ENCODE peak calls at places on chromosomes 6 and 20, in nine cellular contexts. L, P, T, E, X, W, G, C and R are unnamed samples. For H3K4me1, the result is how much of the 10 kb centered on the place peaks cover.

GRCh38 chr6:90574610-90575009 is 12.3 kb downstream of the MAP3K7 start:
- DNase-seq in T (peak), E (no peak), G (no peak), X (no peak), W (peak), L (no peak), P (peak), C (no peak), R (no peak)

GRCh38 chr20:51122931-51123658 is 100.2 kb upstream of the KCNG1 start:
- DNase-seq in E (no peak), W (peak), T (no peak), G (no peak), P (no peak), C (no peak), X (no peak), L (no peak), R (no peak)

GRCh38 chr6:108876929-108877775 is 28.9 kb downstream of the ARMC2 start:
- DNase-seq in E (peak), X (peak), G (no peak), T (peak), L (peak), P (peak), W (no peak), C (no peak), R (no peak)

GRCh38 chr6:111230351-111231077 is 143.2 kb downstream of the SLC16A10 start:
- DNase-seq in L (no peak), E (no peak), X (no peak), T (peak), G (no peak), P (peak), W (no peak), C (no peak), R (no peak)

GRCh38 chr6:44166591-44167184 is 8.1 kb downstream of the CAPN11 start:
- DNase-seq in W (no peak), E (no peak), C (no peak), T (no peak), P (no peak), G (no peak), X (no peak), L (no peak), R (no peak)

GRCh38 chr6:36912583-36912982 is 26.8 kb downstream of the C6orf89 start:
- DNase-seq in P (peak), C (peak), W (peak), T (peak), E (no peak), G (peak), L (no peak), X (no peak), R (no peak)

GRCh38 chr6:139030211-139030530 is 1.6 kb downstream of the ABRACL start:
- DNase-seq in L (no peak), T (no peak), E (no peak), G (no peak), P (no peak), W (no peak), X (no peak), C (no peak), R (no peak)

GRCh38 chr20:64115171-64115911 is 8.0 kb upstream of the NPBWR2 start:
- DNase-seq in X (no peak), L (no peak), T (no peak), E (peak), C (no peak), G (peak), W (no peak), P (no peak), R (no peak)

GRCh38 chr6:98834060-98835031 is at the start of gene POU3F2:
- DNase-seq in X (peak), E (peak), W (peak), C (peak), T (peak), P (peak), G (peak), L (peak), R (peak)

GRCh38 chr20:4013041-4013440 is 2.3 kb downstream of the RNF24 start:
- DNase-seq in E (no peak), G (no peak), X (no peak), W (no peak), T (no peak), P (no peak), C (no peak), L (no peak), R (no peak)

GRCh38 chr6:128284128-128284527 is 236.3 kb downstream of the PTPRK start:
- DNase-seq in G (no peak), W (no peak), P (no peak), E (no peak), L (no peak), T (no peak), X (no peak), C (no peak), R (no peak)

GRCh38 chr6:48917233-48917632 is 545.8 kb downstream of the MMUT start:
- DNase-seq in P (no peak), L (no peak), C (no peak), E (no peak), G (no peak), X (no peak), W (no peak), T (no peak), R (no peak)

GRCh38 chr6:38367231-38367630 is 272.5 kb downstream of the BTBD9 start:
- DNase-seq in P (no peak), W (no peak), X (no peak), E (no peak), C (no peak), L (no peak), G (no peak), T (peak), R (no peak)

GRCh38 chr20:18851556-18852098 is 38.0 kb downstream of the SCP2D1 start:
- DNase-seq in G (no peak), W (no peak), L (no peak), T (no peak), P (no peak), E (no peak), X (no peak), C (no peak), R (no peak)

GRCh38 chr6:43496370-43497128 is 13.6 kb downstream of the LRRC73 start:
- DNase-seq in W (no peak), X (no peak), T (peak), P (peak), L (no peak), E (no peak), C (no peak), G (no peak), R (no peak)

GRCh38 chr6:169702640-169703246 is 817 bp downstream of the C6orf120 start:
- DNase-seq in G (peak), T (no peak), P (no peak), W (peak), X (peak), E (peak), L (no peak), C (peak), R (peak)

GRCh38 chr20:6142348-6142993 is 19.6 kb upstream of the FERMT1 start:
- DNase-seq in L (peak), E (peak), G (no peak), T (peak), W (peak), X (no peak), P (peak), C (peak), R (no peak)

GRCh38 chr20:25058797-25059486 is 1.0 kb upstream of the ACSS1 start:
- DNase-seq in L (no peak), W (peak), T (no peak), G (no peak), P (peak), E (peak), C (no peak), X (no peak), R (peak)

GRCh38 chr6:89025633-89026032 is 54.9 kb upstream of the PNRC1 start:
- DNase-seq in E (no peak), T (no peak), X (no peak), L (no peak), P (no peak), C (no peak), G (no peak), W (no peak), R (no peak)

DNA sequence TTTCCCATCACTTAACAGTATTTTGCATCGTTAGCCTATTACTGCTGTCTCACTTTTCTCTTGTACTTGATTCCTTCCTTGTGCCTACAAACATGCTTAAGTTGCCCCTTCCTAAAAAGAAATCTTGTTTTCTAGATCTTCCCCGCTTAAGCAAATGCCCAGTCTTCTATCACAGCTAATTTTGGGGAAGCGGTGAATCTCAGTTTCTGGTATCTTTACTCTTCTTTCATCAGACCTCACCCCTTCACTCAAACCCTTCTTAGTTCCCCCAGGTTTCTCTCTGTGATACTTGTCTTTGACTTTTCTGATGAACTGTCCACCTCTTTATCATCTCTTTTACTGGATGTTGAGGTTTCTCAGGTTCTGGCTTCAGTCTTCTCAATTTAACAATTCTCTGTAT is 14.2 kb downstream of the VAPB start:
- DNase-seq in W (no peak), L (no peak), P (no peak), T (no peak), E (no peak), C (no peak), X (no peak), G (no peak), R (no peak)
- H3K4me1 ChIP-seq in W (under half), L (under half), P (under half), T (under half), E (half or more), C (half or more), X (under half), G (half or more), R (under half)

GRCh38 chr20:8480597-8480996 is 348.5 kb downstream of the PLCB1 start:
- DNase-seq in C (no peak), X (no peak), W (no peak), L (no peak), T (no peak), P (no peak), E (no peak), G (no peak), R (peak)

GRCh38 chr20:8481636-8482035 is 349.6 kb downstream of the PLCB1 start:
- DNase-seq in X (no peak), G (no peak), T (peak), E (no peak), W (no peak), L (no peak), C (no peak), P (peak), R (no peak)

GRCh38 chr20:8473459-8473858 is 341.4 kb downstream of the PLCB1 start:
- DNase-seq in L (no peak), E (no peak), G (no peak), W (no peak), T (peak), P (no peak), X (no peak), C (no peak), R (no peak)

GRCh38 chr20:8474027-8474668 is 342.1 kb downstream of the PLCB1 start:
- DNase-seq in X (no peak), W (no peak), C (no peak), E (no peak), P (no peak), L (no peak), T (no peak), G (no peak), R (no peak)

GRCh38 chr20:8476023-8476422 is 344.0 kb downstream of the PLCB1 start:
- DNase-seq in T (no peak), C (no peak), P (no peak), X (no peak), G (no peak), E (no peak), L (no peak), W (no peak), R (no peak)
- H3K4me1 ChIP-seq in T (under half), C (under half), P (under half), X (under half), G (under half), E (under half), L (under half), W (under half), R (under half)

GRCh38 chr20:35626386-35627001 is 10.9 kb downstream of the SPAG4 start:
- DNase-seq in P (no peak), E (no peak), C (no peak), X (no peak), W (no peak), G (peak), T (no peak), L (no peak), R (no peak)
- H3K4me1 ChIP-seq in P (under half), E (under half), C (under half), X (under half), W (under half), G (under half), T (under half), L (under half), R (under half)

GRCh38 chr20:10632681-10633509 is 40.9 kb downstream of the JAG1 start:
- DNase-seq in X (no peak), G (no peak), E (no peak), W (no peak), L (no peak), T (no peak), C (no peak), P (no peak), R (no peak)
- H3K4me1 ChIP-seq in X (under half), G (under half), E (under half), W (under half), L (under half), T (under half), C (under half), P (under half), R (under half)